ENCODE peak calls at places on chromosomes 4 and X, in eight cellular contexts. V, N, E, S, M, B, T and P are unnamed samples.

GRCh38 chr4:137032242-137032641 is 500.1 kb downstream of the PCDH18 start:
- DNase-seq in T (peak), M (no peak), N (no peak), E (no peak), V (no peak), S (no peak), B (no peak), P (peak)

GRCh38 chr4:99219479-99219878 is 433 bp upstream of the ADH6 start:
- DNase-seq in M (no peak), B (no peak), T (no peak), N (no peak), V (no peak), S (no peak), E (no peak), P (no peak)

GRCh38 chr4:4440333-4441061 is 53.6 kb downstream of the NSG1 start:
- DNase-seq in V (no peak), B (no peak), E (no peak), N (no peak), M (no peak), T (no peak), S (peak), P (no peak)

GRCh38 chr4:149113804-149114430 is 671.7 kb upstream of the NR3C2 start:
- DNase-seq in N (no peak), T (peak), E (peak), B (no peak), S (no peak), V (no peak), M (no peak), P (peak)

GRCh38 chr4:25857403-25857802 is 5.4 kb downstream of the SEL1L3 start:
- DNase-seq in S (no peak), T (peak), B (no peak), M (no peak), E (no peak), N (no peak), V (no peak), P (peak)

GRCh38 chrX:69123481-69123880 is 41.8 kb downstream of the PJA1 start:
- DNase-seq in M (no peak), N (no peak), S (no peak), B (no peak), V (no peak), T (no peak), E (no peak), P (no peak)

GRCh38 chr4:1192091-1192492 is 19.7 kb upstream of the SPON2 start:
- DNase-seq in S (no peak), V (no peak), M (peak), B (peak), N (peak), T (peak), E (peak), P (peak)

GRCh38 chr4:3786196-3786869 is 20.1 kb downstream of the ADRA2C start:
- DNase-seq in E (no peak), V (no peak), T (no peak), S (no peak), M (no peak), N (no peak), B (no peak), P (no peak)

GRCh38 chrX:24266996-24267395 is 46.9 kb downstream of the SUPT20HL2 start:
- DNase-seq in S (no peak), V (no peak), E (no peak), N (no peak), B (no peak), T (no peak), M (no peak), P (no peak)

GRCh38 chrX:69538321-69538876 is 34.3 kb downstream of the NALF2 start:
- DNase-seq in M (peak), T (peak), B (no peak), S (peak), N (peak), E (no peak), V (peak), P (peak)

GRCh38 chrX:111561851-111562250 is 50.4 kb downstream of the SERTM2 start:
- DNase-seq in N (no peak), E (no peak), T (no peak), S (no peak), V (no peak), M (no peak), B (no peak), P (no peak)

GRCh38 chr4:185589067-185589844 is 53.9 kb upstream of the PDLIM3 start:
- DNase-seq in N (no peak), T (peak), S (no peak), B (no peak), V (no peak), E (peak), M (no peak), P (peak)

GRCh38 chr4:129092636-129093172 is 635 bp downstream of the SCLT1 start:
- DNase-seq in S (no peak), N (no peak), B (no peak), M (no peak), T (peak), E (no peak), V (no peak), P (peak)

GRCh38 chr4:162847945-162848549 is 318.6 kb downstream of the NAF1 start:
- DNase-seq in B (no peak), T (peak), V (no peak), N (no peak), E (no peak), S (no peak), M (no peak), P (no peak)

GRCh38 chrX:87299563-87300160 is 217.9 kb upstream of the KLHL4 start:
- DNase-seq in N (no peak), V (no peak), B (no peak), T (peak), S (peak), M (no peak), E (peak), P (peak)
- TF ChIP-seq CTCF in N (peak), V (no peak), B (peak), T (peak), S (peak), M (no peak), E (peak), P (peak)

GRCh38 chrX:47497274-47497673 is 14.3 kb upstream of the ZNF41 start:
- DNase-seq in B (no peak), T (peak), N (no peak), S (no peak), V (no peak), E (no peak), M (no peak), P (peak)
- TF ChIP-seq CTCF in B (peak), T (peak), N (peak), S (peak), V (peak), E (peak), M (no peak), P (peak)

DNA sequence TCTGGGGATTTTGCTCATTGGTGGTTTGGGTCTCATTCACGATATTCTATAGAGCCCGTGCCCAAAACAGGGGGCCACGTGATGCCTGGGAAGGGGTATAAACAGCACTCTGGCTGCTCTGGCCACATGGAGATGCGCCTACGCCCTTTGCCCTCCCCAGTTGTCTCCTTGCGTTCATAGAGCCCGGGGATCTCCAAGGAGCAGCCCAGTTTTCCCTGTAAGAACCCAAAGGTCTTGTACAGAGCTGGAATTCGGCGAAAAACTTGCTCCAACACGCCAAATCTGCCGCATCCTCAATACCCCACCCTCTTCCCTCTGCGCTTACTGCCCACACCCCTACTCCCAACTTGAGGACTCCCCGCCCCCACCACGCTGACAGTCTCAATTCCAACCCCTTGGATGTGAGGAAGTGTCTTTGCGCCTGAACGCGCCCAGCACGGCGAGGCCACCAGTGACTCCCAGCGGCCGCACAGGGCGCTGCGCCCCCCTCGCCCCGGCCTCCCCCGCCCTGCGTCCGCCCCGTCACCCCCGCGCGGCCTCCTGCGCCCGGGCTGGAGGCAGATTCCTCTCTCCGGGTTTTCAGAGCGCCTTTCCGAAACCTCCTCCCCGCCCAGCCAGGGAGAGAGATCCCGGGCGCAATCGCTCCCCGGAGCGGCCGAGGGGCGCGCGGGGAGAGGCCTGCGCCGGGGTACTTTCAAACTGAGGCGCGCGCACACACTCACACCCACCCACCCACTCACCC is at the start of gene NHS:
- DNase-seq in V (no peak), E (peak), T (peak), S (no peak), B (no peak), M (peak), N (peak), P (peak)
- TF ChIP-seq CTCF in V (no peak), E (peak), T (peak), S (no peak), B (peak), M (peak), N (peak), P (peak)

GRCh38 chrX:115957862-115958490 is 212.6 kb upstream of the AGTR2 start:
- DNase-seq in E (no peak), V (no peak), N (no peak), S (no peak), B (no peak), M (no peak), T (no peak), P (no peak)

GRCh38 chrX:115960440-115961084 is 210.0 kb upstream of the AGTR2 start:
- DNase-seq in B (no peak), M (no peak), N (no peak), T (no peak), E (no peak), V (no peak), S (no peak), P (no peak)

DNA sequence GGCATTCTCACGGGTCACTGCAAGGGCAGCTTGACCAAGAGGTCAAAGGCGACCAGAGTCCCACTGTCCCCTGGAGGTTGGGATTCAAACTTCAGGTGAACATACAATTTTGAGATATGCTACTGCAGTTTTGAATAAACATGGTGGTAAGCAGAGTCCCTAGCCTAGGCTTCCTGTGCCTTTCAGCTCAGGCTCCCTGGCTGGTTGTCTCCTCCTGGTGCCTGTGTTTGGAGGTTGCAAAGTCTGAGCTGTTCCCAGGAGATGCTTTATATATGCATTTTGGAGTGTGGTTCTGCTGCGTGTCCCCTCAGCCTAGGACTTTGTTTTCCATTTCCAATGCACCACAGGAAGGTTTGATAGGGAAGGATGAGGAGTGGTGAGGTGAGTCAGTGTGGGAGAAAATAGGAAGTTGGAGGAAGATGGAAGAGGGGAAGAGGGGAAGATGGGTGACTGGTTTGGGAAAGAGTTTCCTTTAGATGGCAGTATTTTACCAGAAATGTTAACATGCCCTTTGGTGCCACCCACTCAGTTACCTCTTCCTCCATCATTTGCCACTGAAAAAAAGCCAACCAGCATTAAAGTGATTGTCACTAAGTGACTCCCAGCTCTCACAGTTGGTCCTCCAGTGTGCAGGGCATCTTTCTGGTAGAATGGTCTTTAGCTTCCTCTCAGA is 211.7 kb upstream of the AGTR2 start:
- DNase-seq in E (no peak), B (no peak), N (no peak), T (no peak), S (no peak), M (no peak), V (no peak), P (no peak)
- TF ChIP-seq CTCF in E (no peak), B (no peak), N (no peak), T (no peak), S (no peak), M (no peak), V (no peak), P (no peak)

GRCh38 chrX:112759512-112759911 is 79.8 kb upstream of the LHFPL1 start:
- DNase-seq in V (no peak), E (no peak), M (no peak), B (no peak), T (no peak), S (no peak), N (no peak), P (no peak)

GRCh38 chrX:112761239-112762207 is 79.1 kb downstream of the AMOT start:
- DNase-seq in S (peak), T (no peak), V (no peak), E (no peak), B (no peak), M (no peak), N (no peak), P (no peak)

GRCh38 chrX:112760697-112761096 is 79.9 kb downstream of the AMOT start:
- DNase-seq in B (no peak), N (no peak), M (no peak), E (no peak), T (no peak), S (peak), V (no peak), P (no peak)
- TF ChIP-seq CTCF in B (no peak), N (no peak), M (no peak), E (no peak), T (no peak), S (no peak), V (no peak), P (peak)

GRCh38 chr4:184504385-184504784 is 30.0 kb upstream of the IRF2 start:
- DNase-seq in V (no peak), B (no peak), S (no peak), T (no peak), M (no peak), N (no peak), E (no peak), P (no peak)

GRCh38 chr4:184510431-184510830 is 36.1 kb upstream of the IRF2 start:
- DNase-seq in M (no peak), S (no peak), V (no peak), B (no peak), N (no peak), E (no peak), T (peak), P (peak)

GRCh38 chr4:184503869-184504300 is 29.5 kb upstream of the IRF2 start:
- DNase-seq in B (no peak), N (no peak), E (no peak), V (peak), S (peak), M (no peak), T (peak), P (peak)

GRCh38 chr4:184511156-184511555 is 36.8 kb upstream of the IRF2 start:
- DNase-seq in V (no peak), M (no peak), N (no peak), T (no peak), S (no peak), B (no peak), E (no peak), P (no peak)

DNA sequence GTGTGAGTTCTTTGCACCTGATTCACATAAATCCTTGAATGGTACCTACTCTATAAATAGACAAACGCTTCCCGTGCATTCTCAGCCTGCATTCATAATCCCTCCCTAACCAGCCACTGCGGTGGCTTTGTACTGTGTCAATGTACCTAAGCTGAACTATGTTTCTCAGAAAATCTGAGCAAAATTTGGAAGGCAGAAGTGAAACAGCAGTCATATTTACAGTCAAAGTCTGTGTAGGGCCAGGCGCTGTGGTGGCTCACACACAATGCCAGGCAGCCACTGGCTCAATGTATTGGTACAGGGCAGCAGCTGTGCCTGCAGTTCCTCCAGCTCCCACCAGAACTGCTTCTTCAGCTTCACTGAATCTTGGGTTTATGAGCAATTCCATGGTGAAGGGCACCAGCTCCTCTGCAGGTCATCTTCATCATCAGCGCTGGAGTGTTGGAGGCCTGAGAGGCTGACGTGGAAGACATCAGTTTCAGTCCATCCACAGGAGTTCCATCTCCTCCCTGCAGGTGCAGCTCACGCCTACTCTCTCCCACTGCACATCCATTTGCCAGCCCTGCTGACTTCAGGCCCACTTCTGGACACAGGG is 32.3 kb upstream of the IRF2 start:
- DNase-seq in E (no peak), M (no peak), V (peak), S (peak), B (no peak), T (no peak), N (no peak), P (no peak)
- TF ChIP-seq CTCF in E (no peak), M (peak), V (peak), S (peak), B (peak), T (peak), N (no peak), P (peak)

DNA sequence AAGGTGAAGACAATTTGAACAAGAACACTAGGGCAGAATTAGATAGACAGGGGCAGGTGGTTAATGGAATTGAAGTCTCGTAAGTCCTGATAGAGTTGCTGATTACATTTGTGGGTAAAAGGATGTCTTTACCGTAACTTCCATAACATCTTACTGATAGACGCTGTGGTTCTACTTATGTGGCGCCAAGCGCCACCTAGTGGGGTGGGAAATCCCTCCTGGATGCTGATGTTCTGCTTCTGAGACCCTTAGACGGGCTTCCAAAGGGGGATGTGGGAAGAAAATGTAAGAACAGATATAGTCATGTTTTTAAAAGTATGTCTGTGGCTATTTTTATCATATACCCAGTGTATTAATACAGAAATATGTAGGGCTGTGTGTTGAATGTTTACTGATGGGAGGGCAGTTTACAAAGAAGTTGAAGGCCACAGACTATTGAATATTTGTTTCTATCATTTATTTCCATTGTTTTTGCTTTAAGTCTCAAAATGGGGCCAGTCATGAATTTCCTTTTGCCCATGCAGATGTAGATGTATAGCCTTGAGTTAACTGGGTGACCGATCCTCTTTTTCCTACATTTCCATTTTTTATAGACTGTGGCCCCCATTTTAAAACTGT is 12.2 kb upstream of the TLR8 start:
- DNase-seq in N (no peak), V (peak), T (peak), B (no peak), E (no peak), S (peak), M (no peak), P (peak)
- TF ChIP-seq CTCF in N (peak), V (peak), T (peak), B (peak), E (peak), S (peak), M (peak), P (peak)

GRCh38 chrX:120365320-120365719 is 3.4 kb downstream of the ATP1B4 start:
- DNase-seq in M (peak), T (peak), E (no peak), V (peak), S (peak), N (peak), B (no peak), P (peak)
- TF ChIP-seq CTCF in M (peak), T (peak), E (peak), V (peak), S (peak), N (peak), B (peak), P (peak)